ENCODE peak calls at places on chromosome 11, in five cellular contexts. X is activated CD4-positive, CD25-positive, alpha-beta regulatory T cell; A is amniotic stem cell; F is T-helper 17 cell; T is heart right ventricle. D is an unnamed sample.
A peak's percentile ranks its signal among the peaks of the same experiment; 100 is the strongest.

GRCh38 chr11:65429069-65429681 is 6.6 kb downstream of the NEAT1 start:
- DNase-seq in T (no peak), X (no peak), A (no peak), F (no peak), D (no peak)

GRCh38 chr11:102346456-102346747 is 612 bp upstream of the BIRC2 start:
- DNase-seq in X (no peak), A (no peak), T (no peak), F (no peak), D (no peak)

GRCh38 chr11:125449586-125449985 is 46.5 kb downstream of the FEZ1 start:
- DNase-seq in X (no peak), T (no peak), F (no peak), A (no peak), D (no peak)

GRCh38 chr11:126415128-126415527 is 59.6 kb downstream of the ST3GAL4 start:
- DNase-seq in F (no peak), T (peak; percentile 87), X (no peak), A (no peak), D (peak; percentile 78)

GRCh38 chr11:111833524-111833923 is 37.9 kb downstream of the ALG9 start:
- DNase-seq in A (no peak), T (no peak), X (no peak), F (no peak), D (no peak)

GRCh38 chr11:70146309-70146708 is 56.8 kb upstream of the FADD start:
- DNase-seq in T (no peak), X (no peak), A (no peak), F (no peak), D (no peak)

GRCh38 chr11:66115638-66116410 is 45.8 kb downstream of the PACS1 start:
- DNase-seq in A (no peak), F (no peak), X (no peak), T (no peak), D (no peak)

GRCh38 chr11:8089791-8090510 is 8.9 kb downstream of the TUB start:
- DNase-seq in T (no peak), A (no peak), F (no peak), X (no peak), D (no peak)

GRCh38 chr11:78657441-78657840 is 82.8 kb upstream of the NARS2 start:
- DNase-seq in F (no peak), T (no peak), X (no peak), A (no peak), D (no peak)

GRCh38 chr11:48005133-48005532 is 24.8 kb downstream of the PTPRJ start:
- DNase-seq in X (no peak), F (no peak), A (no peak), T (no peak), D (no peak)

GRCh38 chr11:102226702-102227101 is 90.6 kb upstream of the BIRC3 start:
- DNase-seq in T (no peak), X (no peak), F (no peak), A (peak; percentile 56), D (peak; percentile 14)

GRCh38 chr11:132792341-132793140 is 739.8 kb downstream of the OPCML start:
- DNase-seq in F (no peak), A (no peak), T (no peak), X (no peak), D (no peak)

GRCh38 chr11:71336996-71337772 is 84.8 kb upstream of the SHANK2 start:
- DNase-seq in X (no peak), A (no peak), F (no peak), T (no peak), D (no peak)

GRCh38 chr11:69035959-69036340 is 12.8 kb upstream of the TPCN2 start:
- DNase-seq in X (no peak), A (no peak), F (no peak), T (no peak), D (no peak)

GRCh38 chr11:33383075-33383919 is 126.1 kb downstream of the HIPK3 start:
- DNase-seq in T (no peak), A (no peak), X (no peak), F (no peak), D (no peak)

GRCh38 chr11:8839957-8840945 is 70.7 kb upstream of the AKIP1 start:
- DNase-seq in F (no peak), X (no peak), A (no peak), T (peak; percentile 36), D (no peak)

GRCh38 chr11:5291207-5291838 is 10.4 kb downstream of the OR51B4 start:
- DNase-seq in T (no peak), X (no peak), F (no peak), A (no peak), D (no peak)

GRCh38 chr11:23988381-23989006 is 508.4 kb upstream of the LUZP2 start:
- DNase-seq in T (no peak), X (no peak), A (no peak), F (no peak), D (no peak)

GRCh38 chr11:70067591-70068341 is 10.4 kb upstream of the ANO1 start:
- DNase-seq in A (no peak), F (no peak), T (no peak), X (no peak), D (no peak)

GRCh38 chr11:71293961-71294782 is 41.8 kb upstream of the SHANK2 start:
- DNase-seq in X (no peak), F (no peak), A (no peak), T (no peak), D (peak; percentile 5)

GRCh38 chr11:71564430-71564829 is 933 bp upstream of the KRTAP5-10 start:
- DNase-seq in T (no peak), X (no peak), A (no peak), F (no peak), D (no peak)

GRCh38 chr11:122843281-122844150 is 5.2 kb downstream of the CRTAM start:
- DNase-seq in A (no peak), F (no peak), T (no peak), X (no peak), D (peak; percentile 41)

GRCh38 chr11:15769203-15769602 is 587.1 kb downstream of the SOX6 start:
- DNase-seq in X (no peak), F (no peak), T (no peak), A (no peak), D (peak; percentile 46)

GRCh38 chr11:78220218-78221157 is 31.8 kb downstream of the USP35 start:
- DNase-seq in A (no peak), F (no peak), T (peak; percentile 1), X (no peak), D (no peak)

GRCh38 chr11:7072401-7073028 is 16.3 kb upstream of the RBMXL2 start:
- DNase-seq in T (no peak), F (no peak), X (no peak), A (no peak), D (no peak)

GRCh38 chr11:59208956-59209355 is 3.8 kb downstream of the MPEG1 start:
- DNase-seq in X (no peak), A (no peak), T (no peak), F (no peak), D (no peak)

GRCh38 chr11:13983081-13983751 is 20.7 kb downstream of the SPON1 start:
- DNase-seq in F (no peak), A (no peak), T (peak; percentile 21), X (no peak), D (peak; percentile 44)

GRCh38 chr11:6332066-6332465 is 11.8 kb upstream of the CAVIN3 start:
- DNase-seq in F (no peak), X (no peak), A (no peak), T (no peak), D (no peak)

GRCh38 chr11:131944709-131945108 is 574.3 kb downstream of the NTM start:
- DNase-seq in F (no peak), T (no peak), X (no peak), A (no peak), D (no peak)